ENCODE peak calls at places on chromosome 22, in four cellular contexts. P, K, S and U are unnamed samples.

GRCh38 chr22:38041760-38042584 is 15.2 kb upstream of the PICK1 start:
- DNase-seq in P (no peak), K (no peak), S (no peak), U (no peak)

GRCh38 chr22:32684148-32684821 is 117.2 kb upstream of the TIMP3 start:
- DNase-seq in P (no peak), K (no peak), S (no peak), U (no peak)

GRCh38 chr22:19687561-19688300 is 26.6 kb upstream of the SEPTIN5 start:
- DNase-seq in K (no peak), P (no peak), S (no peak), U (no peak)

GRCh38 chr22:21445437-21446127 is 21.6 kb upstream of the TMEM191C start:
- DNase-seq in S (peak), K (no peak), P (no peak), U (no peak)

GRCh38 chr22:47624277-47625012 is 862.0 kb downstream of the TBC1D22A start:
- DNase-seq in K (no peak), S (no peak), P (no peak), U (no peak)

GRCh38 chr22:22386602-22387385 is 121.7 kb downstream of the ZNF280B start:
- DNase-seq in S (no peak), K (no peak), P (no peak), U (no peak)

GRCh38 chr22:44365196-44365802 is 52.5 kb upstream of the SHISAL1 start:
- DNase-seq in S (peak), K (no peak), P (no peak), U (no peak)

GRCh38 chr22:20256042-20256441 is 12.1 kb downstream of the RTN4R start:
- DNase-seq in S (no peak), K (no peak), P (no peak), U (no peak)

GRCh38 chr22:24951942-24952836 is at the start of gene KIAA1671:
- DNase-seq in S (peak), P (peak), K (peak), U (no peak)

GRCh38 chr22:17199131-17199731 is 20.0 kb downstream of the ADA2 start:
- DNase-seq in S (peak), P (no peak), K (no peak), U (peak)

GRCh38 chr22:35354068-35354467 is 26.8 kb upstream of the HMOX1 start:
- DNase-seq in S (no peak), P (no peak), K (no peak), U (no peak)

GRCh38 chr22:39714321-39714720 is 143.8 kb downstream of the CACNA1I start:
- DNase-seq in P (no peak), S (no peak), K (no peak), U (no peak)

GRCh38 chr22:27748355-27749168 is 53.0 kb downstream of the MN1 start:
- DNase-seq in P (no peak), S (no peak), K (no peak), U (no peak)

GRCh38 chr22:37525073-37525745 is 6.0 kb upstream of the CARD10 start:
- DNase-seq in K (no peak), P (no peak), S (no peak), U (no peak)

GRCh38 chr22:38397189-38398097 is 57.6 kb downstream of the KCNJ4 start:
- DNase-seq in S (peak), K (no peak), P (no peak), U (no peak)

GRCh38 chr22:36027579-36027959 is 1.1 kb downstream of the RBFOX2 start:
- DNase-seq in K (no peak), S (no peak), P (no peak), U (no peak)

GRCh38 chr22:46040471-46041465 is 63.8 kb upstream of the WNT7B start:
- DNase-seq in K (no peak), S (peak), P (no peak), U (no peak)

GRCh38 chr22:40491990-40492631 is 121.7 kb downstream of the SGSM3 start:
- DNase-seq in S (no peak), P (no peak), K (no peak), U (no peak)

GRCh38 chr22:33401291-33401690 is 343.1 kb upstream of the SYN3 start:
- DNase-seq in P (no peak), K (no peak), S (no peak), U (no peak)

GRCh38 chr22:49017769-49018330 is 809.8 kb downstream of the BRD1 start:
- DNase-seq in P (no peak), S (no peak), K (no peak), U (no peak)

GRCh38 chr22:35102663-35103062 is 36.7 kb downstream of the ISX start:
- DNase-seq in K (no peak), S (no peak), P (no peak), U (no peak)

GRCh38 chr22:37425800-37426531 is 1.3 kb downstream of the ELFN2 start:
- DNase-seq in K (no peak), S (no peak), P (no peak), U (no peak)

GRCh38 chr22:50620861-50621490 is 7.0 kb downstream of the ARSA start:
- DNase-seq in S (peak), K (no peak), P (peak), U (no peak)

GRCh38 chr22:38733329-38734202 is 22.2 kb downstream of the SUN2 start:
- DNase-seq in K (peak), P (peak), S (peak), U (no peak)